ENCODE peak calls at places on chromosomes 2 and 18, in seven cellular contexts. One of them, this sample, is unnamed.

GRCh38 chr18:47323158-47323557 is 71.7 kb upstream of the SKOR2 start:
- DNase-seq in activated CD4-positive, CD25-positive, alpha-beta regulatory T cell: no peak
- DNase-seq in GM12891: no peak
- DNase-seq in heart right ventricle: no peak
- DNase-seq in fibroblast of the aortic adventitia: peak
- DNase-seq in activated CD8-positive, alpha-beta memory T cell treated with anti-CD3 and anti-CD28 coated beads, Interleukin-2, amount 50 U/mL, for 48 hours: no peak
- DNase-seq in NAMALWA: no peak
- DNase-seq in this sample: no peak

GRCh38 chr2:171487803-171488259 is 34.4 kb upstream of the CYBRD1 start:
- DNase-seq in NAMALWA: no peak
- DNase-seq in activated CD8-positive, alpha-beta memory T cell treated with anti-CD3 and anti-CD28 coated beads, Interleukin-2, amount 50 U/mL, for 48 hours: no peak
- DNase-seq in GM12891: no peak
- DNase-seq in activated CD4-positive, CD25-positive, alpha-beta regulatory T cell: no peak
- DNase-seq in heart right ventricle: no peak
- DNase-seq in fibroblast of the aortic adventitia: peak
- DNase-seq in this sample: no peak

GRCh38 chr2:46003912-46004473 is 293.2 kb upstream of the EPAS1 start:
- DNase-seq in NAMALWA: no peak
- DNase-seq in activated CD8-positive, alpha-beta memory T cell treated with anti-CD3 and anti-CD28 coated beads, Interleukin-2, amount 50 U/mL, for 48 hours: no peak
- DNase-seq in GM12891: no peak
- DNase-seq in activated CD4-positive, CD25-positive, alpha-beta regulatory T cell: no peak
- DNase-seq in heart right ventricle: no peak
- DNase-seq in fibroblast of the aortic adventitia: peak
- DNase-seq in this sample: no peak

GRCh38 chr2:4914551-4914950 is 777.6 kb upstream of the SOX11 start:
- DNase-seq in fibroblast of the aortic adventitia: no peak
- DNase-seq in heart right ventricle: no peak
- DNase-seq in activated CD8-positive, alpha-beta memory T cell treated with anti-CD3 and anti-CD28 coated beads, Interleukin-2, amount 50 U/mL, for 48 hours: no peak
- DNase-seq in NAMALWA: no peak
- DNase-seq in GM12891: no peak
- DNase-seq in activated CD4-positive, CD25-positive, alpha-beta regulatory T cell: no peak
- DNase-seq in this sample: no peak

GRCh38 chr2:200459101-200459500 is 50.8 kb downstream of the KCTD18 start:
- DNase-seq in heart right ventricle: no peak
- DNase-seq in fibroblast of the aortic adventitia: no peak
- DNase-seq in GM12891: no peak
- DNase-seq in activated CD4-positive, CD25-positive, alpha-beta regulatory T cell: no peak
- DNase-seq in NAMALWA: no peak
- DNase-seq in activated CD8-positive, alpha-beta memory T cell treated with anti-CD3 and anti-CD28 coated beads, Interleukin-2, amount 50 U/mL, for 48 hours: no peak
- DNase-seq in this sample: no peak

GRCh38 chr2:177604291-177605065 is 211.9 kb downstream of the AGPS start:
- DNase-seq in activated CD4-positive, CD25-positive, alpha-beta regulatory T cell: no peak
- DNase-seq in activated CD8-positive, alpha-beta memory T cell treated with anti-CD3 and anti-CD28 coated beads, Interleukin-2, amount 50 U/mL, for 48 hours: no peak
- DNase-seq in heart right ventricle: no peak
- DNase-seq in NAMALWA: peak
- DNase-seq in GM12891: no peak
- DNase-seq in fibroblast of the aortic adventitia: peak
- DNase-seq in this sample: no peak

GRCh38 chr2:42568431-42569115 is at the start of gene MTA3:
- DNase-seq in activated CD4-positive, CD25-positive, alpha-beta regulatory T cell: peak
- DNase-seq in activated CD8-positive, alpha-beta memory T cell treated with anti-CD3 and anti-CD28 coated beads, Interleukin-2, amount 50 U/mL, for 48 hours: peak
- DNase-seq in fibroblast of the aortic adventitia: peak
- DNase-seq in GM12891: peak
- DNase-seq in heart right ventricle: peak
- DNase-seq in NAMALWA: peak
- DNase-seq in this sample: peak

GRCh38 chr2:169670215-169670651 is 24.0 kb downstream of the CFAP210 start:
- DNase-seq in activated CD8-positive, alpha-beta memory T cell treated with anti-CD3 and anti-CD28 coated beads, Interleukin-2, amount 50 U/mL, for 48 hours: no peak
- DNase-seq in activated CD4-positive, CD25-positive, alpha-beta regulatory T cell: no peak
- DNase-seq in heart right ventricle: no peak
- DNase-seq in NAMALWA: no peak
- DNase-seq in fibroblast of the aortic adventitia: peak
- DNase-seq in GM12891: no peak
- DNase-seq in this sample: no peak

GRCh38 chr2:96927420-96928171 is 57.7 kb upstream of the SEMA4C start:
- DNase-seq in NAMALWA: no peak
- DNase-seq in heart right ventricle: peak
- DNase-seq in activated CD4-positive, CD25-positive, alpha-beta regulatory T cell: no peak
- DNase-seq in GM12891: no peak
- DNase-seq in activated CD8-positive, alpha-beta memory T cell treated with anti-CD3 and anti-CD28 coated beads, Interleukin-2, amount 50 U/mL, for 48 hours: no peak
- DNase-seq in fibroblast of the aortic adventitia: no peak
- DNase-seq in this sample: no peak

GRCh38 chr2:158034198-158034831 is 67.4 kb upstream of the UPP2 start:
- DNase-seq in GM12891: peak
- DNase-seq in NAMALWA: peak
- DNase-seq in activated CD8-positive, alpha-beta memory T cell treated with anti-CD3 and anti-CD28 coated beads, Interleukin-2, amount 50 U/mL, for 48 hours: no peak
- DNase-seq in heart right ventricle: no peak
- DNase-seq in fibroblast of the aortic adventitia: peak
- DNase-seq in activated CD4-positive, CD25-positive, alpha-beta regulatory T cell: no peak
- DNase-seq in this sample: no peak

GRCh38 chr2:237444026-237444425 is 30.1 kb upstream of the COL6A3 start:
- DNase-seq in NAMALWA: no peak
- DNase-seq in fibroblast of the aortic adventitia: no peak
- DNase-seq in activated CD4-positive, CD25-positive, alpha-beta regulatory T cell: no peak
- DNase-seq in activated CD8-positive, alpha-beta memory T cell treated with anti-CD3 and anti-CD28 coated beads, Interleukin-2, amount 50 U/mL, for 48 hours: peak
- DNase-seq in heart right ventricle: no peak
- DNase-seq in GM12891: no peak
- DNase-seq in this sample: no peak

GRCh38 chr2:212592695-212593094 is 54.1 kb upstream of the ERBB4 start:
- DNase-seq in heart right ventricle: no peak
- DNase-seq in activated CD4-positive, CD25-positive, alpha-beta regulatory T cell: no peak
- DNase-seq in NAMALWA: no peak
- DNase-seq in fibroblast of the aortic adventitia: no peak
- DNase-seq in activated CD8-positive, alpha-beta memory T cell treated with anti-CD3 and anti-CD28 coated beads, Interleukin-2, amount 50 U/mL, for 48 hours: no peak
- DNase-seq in GM12891: no peak
- DNase-seq in this sample: no peak

GRCh38 chr2:20352230-20353216 is 1.9 kb upstream of the PUM2 start:
- DNase-seq in GM12891: no peak
- DNase-seq in activated CD4-positive, CD25-positive, alpha-beta regulatory T cell: no peak
- DNase-seq in fibroblast of the aortic adventitia: peak
- DNase-seq in heart right ventricle: no peak
- DNase-seq in NAMALWA: no peak
- DNase-seq in activated CD8-positive, alpha-beta memory T cell treated with anti-CD3 and anti-CD28 coated beads, Interleukin-2, amount 50 U/mL, for 48 hours: no peak
- DNase-seq in this sample: no peak

GRCh38 chr18:74899554-74899953 is 301.9 kb downstream of the ZNF407 start:
- DNase-seq in NAMALWA: no peak
- DNase-seq in activated CD4-positive, CD25-positive, alpha-beta regulatory T cell: no peak
- DNase-seq in fibroblast of the aortic adventitia: peak
- DNase-seq in GM12891: no peak
- DNase-seq in heart right ventricle: peak
- DNase-seq in activated CD8-positive, alpha-beta memory T cell treated with anti-CD3 and anti-CD28 coated beads, Interleukin-2, amount 50 U/mL, for 48 hours: no peak
- DNase-seq in this sample: no peak

GRCh38 chr2:11657646-11658045 is 12.3 kb downstream of the NTSR2 start:
- DNase-seq in NAMALWA: no peak
- DNase-seq in activated CD8-positive, alpha-beta memory T cell treated with anti-CD3 and anti-CD28 coated beads, Interleukin-2, amount 50 U/mL, for 48 hours: no peak
- DNase-seq in fibroblast of the aortic adventitia: no peak
- DNase-seq in GM12891: no peak
- DNase-seq in heart right ventricle: no peak
- DNase-seq in activated CD4-positive, CD25-positive, alpha-beta regulatory T cell: no peak
- DNase-seq in this sample: no peak

This sample was measured in activated effector memory CD4-positive, alpha-beta T cell treated with anti-CD3 and anti-CD28 coated beads, Interleukin-2, amount 50 U/mL, for 16 hours.